ENCODE peak calls at places on chromosome 16, in six cellular contexts. One of them, this sample, is unnamed.

GRCh38 chr16:66367968-66368891 is 1.7 kb downstream of the CDH5 start:
- DNase-seq in IMR-90: no peak
- DNase-seq in K562: no peak
- DNase-seq in HepG2: no peak
- DNase-seq in GM12878: no peak
- DNase-seq in A549: no peak
- DNase-seq in this sample: no peak

GRCh38 chr16:67969286-67970039 is 1.0 kb upstream of the SLC12A4 start:
- DNase-seq in IMR-90: no peak
- DNase-seq in K562: peak
- DNase-seq in HepG2: peak
- DNase-seq in GM12878: no peak
- DNase-seq in A549: no peak
- DNase-seq in this sample: no peak

GRCh38 chr16:70685938-70686375 is at the start of gene MTSS2:
- DNase-seq in K562: peak
- DNase-seq in GM12878: no peak
- DNase-seq in HepG2: peak
- DNase-seq in A549: peak
- DNase-seq in IMR-90: peak
- DNase-seq in this sample: peak

GRCh38 chr16:88569614-88569984 is 604 bp upstream of the ZC3H18 start:
- DNase-seq in IMR-90: peak
- DNase-seq in K562: peak
- DNase-seq in HepG2: peak
- DNase-seq in GM12878: no peak
- DNase-seq in A549: no peak
- DNase-seq in this sample: peak

GRCh38 chr16:66824006-66824405 is 6.8 kb downstream of the NAE1 start:
- DNase-seq in GM12878: no peak
- DNase-seq in HepG2: no peak
- DNase-seq in A549: no peak
- DNase-seq in K562: no peak
- DNase-seq in IMR-90: peak
- DNase-seq in this sample: no peak

GRCh38 chr16:85524630-85525463 is 88.3 kb upstream of the GSE1 start:
- DNase-seq in HepG2: peak
- DNase-seq in K562: no peak
- DNase-seq in A549: peak
- DNase-seq in GM12878: no peak
- DNase-seq in IMR-90: peak
- DNase-seq in this sample: peak

GRCh38 chr16:68901910-68902309 is 58.6 kb downstream of the TANGO6 start:
- DNase-seq in HepG2: no peak
- DNase-seq in GM12878: no peak
- DNase-seq in IMR-90: peak
- DNase-seq in K562: no peak
- DNase-seq in A549: peak
- DNase-seq in this sample: no peak

GRCh38 chr16:67652578-67653130 is 7.4 kb downstream of the ACD start:
- DNase-seq in K562: peak
- DNase-seq in IMR-90: no peak
- DNase-seq in GM12878: no peak
- DNase-seq in HepG2: no peak
- DNase-seq in A549: no peak
- DNase-seq in this sample: peak

GRCh38 chr16:4801051-4801961 is 1.1 kb downstream of the ROGDI start:
- DNase-seq in IMR-90: no peak
- DNase-seq in HepG2: no peak
- DNase-seq in A549: no peak
- DNase-seq in K562: no peak
- DNase-seq in GM12878: no peak
- DNase-seq in this sample: no peak

GRCh38 chr16:75218256-75219076 is at the start of gene CTRB1:
- DNase-seq in IMR-90: no peak
- DNase-seq in GM12878: no peak
- DNase-seq in HepG2: no peak
- DNase-seq in A549: no peak
- DNase-seq in K562: no peak
- DNase-seq in this sample: peak

GRCh38 chr16:88014201-88014781 is 63.1 kb downstream of the BANP start:
- DNase-seq in A549: peak
- DNase-seq in IMR-90: peak
- DNase-seq in GM12878: no peak
- DNase-seq in HepG2: peak
- DNase-seq in K562: no peak
- DNase-seq in this sample: no peak

GRCh38 chr16:54657058-54657708 is 273.5 kb upstream of the IRX5 start:
- DNase-seq in K562: no peak
- DNase-seq in HepG2: no peak
- DNase-seq in A549: peak
- DNase-seq in IMR-90: no peak
- DNase-seq in GM12878: no peak
- DNase-seq in this sample: no peak

GRCh38 chr16:4513086-4513860 is 25.3 kb downstream of the CDIP1 start:
- DNase-seq in GM12878: no peak
- DNase-seq in K562: no peak
- DNase-seq in IMR-90: no peak
- DNase-seq in HepG2: no peak
- DNase-seq in A549: no peak
- DNase-seq in this sample: no peak

GRCh38 chr16:5722220-5722619 is 624.6 kb upstream of the EEF2KMT start:
- DNase-seq in IMR-90: no peak
- DNase-seq in HepG2: no peak
- DNase-seq in A549: no peak
- DNase-seq in GM12878: no peak
- DNase-seq in K562: no peak
- DNase-seq in this sample: peak

GRCh38 chr16:60642956-60643355 is 1393.3 kb downstream of the CDH8 start:
- DNase-seq in K562: no peak
- DNase-seq in GM12878: no peak
- DNase-seq in A549: no peak
- DNase-seq in IMR-90: no peak
- DNase-seq in HepG2: no peak
- DNase-seq in this sample: no peak

GRCh38 chr16:20838250-20838649 is 31.9 kb downstream of the REXO5 start:
- DNase-seq in HepG2: no peak
- DNase-seq in A549: no peak
- DNase-seq in K562: no peak
- DNase-seq in IMR-90: no peak
- DNase-seq in GM12878: no peak
- DNase-seq in this sample: no peak

GRCh38 chr16:66262253-66263167 is 104.0 kb upstream of the CDH5 start:
- DNase-seq in IMR-90: peak
- DNase-seq in K562: no peak
- DNase-seq in HepG2: no peak
- DNase-seq in GM12878: no peak
- DNase-seq in A549: no peak
- DNase-seq in this sample: no peak

GRCh38 chr16:79962962-79963361 is 362.4 kb upstream of the MAF start:
- DNase-seq in GM12878: no peak
- DNase-seq in K562: no peak
- DNase-seq in HepG2: no peak
- DNase-seq in A549: no peak
- DNase-seq in IMR-90: no peak
- DNase-seq in this sample: no peak
- TF ChIP-seq SMC3 in GM12878: no peak
- TF ChIP-seq SMC3 in K562: no peak
- TF ChIP-seq SMC3 in HepG2: no peak
- TF ChIP-seq SMC3 in A549: no peak
- TF ChIP-seq SMC3 in IMR-90: no peak
- TF ChIP-seq SMC3 in this sample: no peak

DNA sequence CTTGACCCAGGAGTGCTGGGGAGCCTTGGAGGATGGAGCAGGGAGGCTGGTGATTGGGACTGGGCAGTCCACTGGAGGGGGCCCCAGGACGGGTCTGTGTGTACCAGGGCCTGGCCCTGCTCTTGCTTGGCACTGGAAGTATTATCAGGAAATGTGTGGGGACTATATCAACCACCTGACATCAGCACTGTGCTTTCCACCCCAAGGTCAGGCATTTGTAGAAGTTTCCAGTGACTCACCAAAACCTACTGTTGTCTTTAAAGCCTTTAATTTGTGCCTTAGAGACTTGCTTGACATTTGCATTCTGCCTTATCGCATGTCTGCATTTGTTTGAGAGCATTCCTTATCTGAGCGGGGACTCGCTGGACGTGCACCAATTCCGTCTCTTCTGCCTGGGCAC is 323.1 kb downstream of the FOXL1 start:
- DNase-seq in HepG2: no peak
- DNase-seq in K562: peak
- DNase-seq in A549: peak
- DNase-seq in GM12878: no peak
- DNase-seq in IMR-90: peak
- DNase-seq in this sample: no peak
- TF ChIP-seq SMC3 in HepG2: no peak
- TF ChIP-seq SMC3 in K562: no peak
- TF ChIP-seq SMC3 in A549: no peak
- TF ChIP-seq SMC3 in GM12878: no peak
- TF ChIP-seq SMC3 in IMR-90: peak
- TF ChIP-seq SMC3 in this sample: no peak

DNA sequence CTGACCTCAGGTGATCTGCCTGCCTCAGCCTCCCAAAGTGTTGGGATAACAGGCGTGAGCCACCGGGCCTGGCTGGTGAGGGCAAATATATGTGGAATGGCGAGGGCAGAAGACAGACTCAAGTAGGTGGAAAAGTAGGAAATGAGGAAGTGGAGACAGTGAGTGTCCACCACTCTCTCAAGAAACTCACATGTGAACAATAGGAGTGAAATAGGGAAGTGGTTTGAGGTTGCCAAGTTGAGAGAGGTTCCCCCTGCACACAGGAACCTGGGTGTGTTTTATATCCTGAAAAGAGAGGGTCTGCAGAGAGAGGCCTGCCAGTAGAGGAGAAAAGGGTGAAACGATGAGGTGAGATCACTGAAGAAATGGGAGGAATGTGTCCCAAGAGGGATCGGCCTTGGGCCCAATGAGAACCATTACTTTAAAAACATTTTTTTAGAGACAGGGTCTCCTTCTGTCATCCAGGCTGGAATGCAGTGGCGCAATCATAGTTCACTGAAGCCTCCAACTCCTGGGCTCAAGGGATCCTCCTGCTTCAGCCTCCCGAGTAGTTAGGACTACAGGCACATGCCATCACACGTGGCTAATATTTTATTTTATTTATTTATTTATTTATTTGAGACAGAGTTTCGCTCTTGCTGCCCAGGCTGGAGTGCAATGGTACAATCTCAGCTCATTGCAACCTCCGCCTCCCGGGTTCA is 17.1 kb upstream of the CORO1A start:
- DNase-seq in K562: no peak
- DNase-seq in GM12878: peak
- DNase-seq in IMR-90: no peak
- DNase-seq in HepG2: no peak
- DNase-seq in A549: no peak
- DNase-seq in this sample: no peak
- TF ChIP-seq SMC3 in K562: no peak
- TF ChIP-seq SMC3 in GM12878: no peak
- TF ChIP-seq SMC3 in IMR-90: no peak
- TF ChIP-seq SMC3 in HepG2: no peak
- TF ChIP-seq SMC3 in A549: no peak
- TF ChIP-seq SMC3 in this sample: no peak

DNA sequence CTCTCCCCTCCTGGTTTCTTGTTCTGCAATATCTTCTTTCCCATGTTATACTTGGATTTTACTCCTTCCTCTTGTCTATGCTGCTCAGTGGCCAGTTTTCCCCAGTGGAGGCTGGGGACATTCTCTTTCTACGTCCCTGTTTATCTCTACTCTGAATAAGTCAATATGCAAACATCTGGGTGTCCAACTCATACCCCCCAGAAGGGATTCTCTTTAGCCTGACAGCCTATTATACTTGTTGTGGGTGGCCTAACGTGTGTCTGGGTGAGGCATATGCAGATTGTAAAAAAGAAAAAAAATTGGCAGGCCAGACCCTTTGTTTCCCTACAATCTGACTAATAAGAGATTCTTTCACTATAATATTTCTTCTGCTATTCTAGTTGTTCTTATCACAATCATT is 134.2 kb upstream of the MAF start:
- DNase-seq in IMR-90: no peak
- DNase-seq in GM12878: no peak
- DNase-seq in HepG2: no peak
- DNase-seq in K562: no peak
- DNase-seq in A549: no peak
- DNase-seq in this sample: no peak
- TF ChIP-seq SMC3 in IMR-90: no peak
- TF ChIP-seq SMC3 in GM12878: no peak
- TF ChIP-seq SMC3 in HepG2: no peak
- TF ChIP-seq SMC3 in K562: no peak
- TF ChIP-seq SMC3 in A549: no peak
- TF ChIP-seq SMC3 in this sample: no peak

GRCh38 chr16:14449790-14450463 is 180.1 kb downstream of the PARN start:
- DNase-seq in K562: no peak
- DNase-seq in GM12878: no peak
- DNase-seq in A549: peak
- DNase-seq in HepG2: no peak
- DNase-seq in IMR-90: peak
- DNase-seq in this sample: no peak
- TF ChIP-seq SMC3 in K562: no peak
- TF ChIP-seq SMC3 in GM12878: no peak
- TF ChIP-seq SMC3 in A549: peak
- TF ChIP-seq SMC3 in HepG2: no peak
- TF ChIP-seq SMC3 in IMR-90: no peak
- TF ChIP-seq SMC3 in this sample: no peak

This sample was measured in SK-N-SH.